ENCODE peak calls at places on chromosomes 7 and 10, in seven cellular contexts. C is activated gamma-delta T cell treated with anti-CD3 and anti-CD28 coated beads, Interleukin-2, amount 50 U/mL, for 16 hours; E is nucleus accumbens; M is HEK293T; S is NAMALWA; Y is RWPE1; N is foreskin melanocyte. G is an unnamed sample.

GRCh38 chr7:147915781-147916180 is 674.8 kb upstream of the C7orf33 start:
- DNase-seq in C (no peak), E (no peak), M (no peak), S (no peak), Y (no peak), N (no peak), G (no peak)

GRCh38 chr7:6306471-6306870 is 34.0 kb upstream of the CYTH3 start:
- DNase-seq in C (no peak), E (no peak), M (no peak), S (no peak), Y (peak; percentile 78), N (no peak), G (no peak)

GRCh38 chr7:77335581-77335980 is 80.6 kb downstream of the GSAP start:
- DNase-seq in C (no peak), E (no peak), M (no peak), S (no peak), Y (no peak), N (no peak), G (no peak)

GRCh38 chr7:28595081-28595480 is 182.8 kb downstream of the CREB5 start:
- DNase-seq in C (no peak), E (no peak), M (no peak), S (no peak), Y (no peak), N (no peak), G (no peak)

GRCh38 chr7:6238309-6238925 is 34.0 kb downstream of the CYTH3 start:
- DNase-seq in C (no peak), E (no peak), M (no peak), S (no peak), Y (no peak), N (no peak), G (no peak)

GRCh38 chr7:122337011-122337410 is 32.5 kb upstream of the FEZF1 start:
- DNase-seq in C (no peak), E (no peak), M (no peak), S (no peak), Y (no peak), N (no peak), G (no peak)

GRCh38 chr10:11713963-11714362 is 28.2 kb upstream of the ECHDC3 start:
- DNase-seq in C (no peak), E (no peak), M (no peak), S (no peak), Y (no peak), N (no peak), G (no peak)

GRCh38 chr7:132950685-132951084 is 131.2 kb downstream of the CHCHD3 start:
- DNase-seq in C (no peak), E (no peak), M (no peak), S (no peak), Y (no peak), N (no peak), G (no peak)

GRCh38 chr10:24866615-24867583 is 85.5 kb downstream of the PRTFDC1 start:
- DNase-seq in C (no peak), E (peak; percentile 42), M (peak; percentile 13), S (no peak), Y (no peak), N (peak; percentile 44), G (no peak)

GRCh38 chr10:118953999-118954398 is 75.5 kb upstream of the NANOS1 start:
- DNase-seq in C (no peak), E (no peak), M (peak; percentile 2), S (no peak), Y (no peak), N (peak; percentile 24), G (peak; percentile 47)

GRCh38 chr7:135743907-135744789 is 4.5 kb downstream of the FAM180A start:
- DNase-seq in C (no peak), E (no peak), M (no peak), S (no peak), Y (no peak), N (no peak), G (no peak)

GRCh38 chr7:55348502-55348901 is 16.6 kb upstream of the LANCL2 start:
- DNase-seq in C (no peak), E (no peak), M (no peak), S (no peak), Y (peak; percentile 73), N (no peak), G (no peak)

GRCh38 chr7:128309124-128309523 is 34.6 kb downstream of the RBM28 start:
- DNase-seq in C (no peak), E (no peak), M (no peak), S (no peak), Y (no peak), N (no peak), G (no peak)

GRCh38 chr7:2632717-2633537 is 1.1 kb downstream of the TTYH3 start:
- DNase-seq in C (peak; percentile 19), E (peak; percentile 54), M (peak; percentile 57), S (peak; percentile 79), Y (peak; percentile 58), N (no peak), G (no peak)

GRCh38 chr10:20299037-20299557 is 482.9 kb downstream of the PLXDC2 start:
- DNase-seq in C (no peak), E (no peak), M (no peak), S (no peak), Y (no peak), N (no peak), G (no peak)

GRCh38 chr7:53437336-53437735 is 401.9 kb downstream of the POM121L12 start:
- DNase-seq in C (no peak), E (no peak), M (no peak), S (no peak), Y (no peak), N (no peak), G (no peak)

G was measured in mesenteric fat pad.